ENCODE peak calls at places on chromosomes 6 and 20, in eight cellular contexts. G, Q, J, R, Y, W, M and L are unnamed samples.

GRCh38 chr20:17680128-17680835 is 1.8 kb downstream of the RRBP1 start:
- DNase-seq in G (peak; percentile 42), Q (peak; percentile 75), J (peak; percentile 63), R (peak; percentile 78), Y (no peak), W (no peak), M (peak; percentile 78), L (no peak)

GRCh38 chr6:116118608-116119007 is 7.3 kb downstream of the COL10A1 start:
- DNase-seq in G (no peak), Q (no peak), J (no peak), R (no peak), Y (no peak), W (no peak), M (no peak), L (no peak)

GRCh38 chr6:41892921-41893564 is 2.1 kb downstream of the USP49 start:
- DNase-seq in G (no peak), Q (no peak), J (no peak), R (no peak), Y (no peak), W (no peak), M (no peak), L (no peak)

GRCh38 chr6:35919085-35919826 is 1.6 kb downstream of the SRPK1 start:
- DNase-seq in G (no peak), Q (no peak), J (no peak), R (peak; percentile 32), Y (no peak), W (no peak), M (peak; percentile 19), L (no peak)

GRCh38 chr6:55023231-55023630 is 151.1 kb upstream of the HCRTR2 start:
- DNase-seq in G (no peak), Q (no peak), J (no peak), R (no peak), Y (no peak), W (no peak), M (no peak), L (no peak)

GRCh38 chr6:79070206-79070825 is 7.7 kb downstream of the PHIP start:
- DNase-seq in G (no peak), Q (no peak), J (no peak), R (peak; percentile 14), Y (no peak), W (no peak), M (no peak), L (no peak)

GRCh38 chr6:23013776-23014175 is 444.4 kb downstream of the HDGFL1 start:
- DNase-seq in G (no peak), Q (no peak), J (no peak), R (no peak), Y (no peak), W (no peak), M (no peak), L (no peak)

GRCh38 chr6:163390770-163391169 is 23.7 kb upstream of the QKI start:
- DNase-seq in G (no peak), Q (no peak), J (no peak), R (no peak), Y (no peak), W (no peak), M (no peak), L (no peak)

GRCh38 chr6:158959552-158959951 is 40.5 kb downstream of the RSPH3 start:
- DNase-seq in G (no peak), Q (no peak), J (no peak), R (no peak), Y (no peak), W (no peak), M (no peak), L (no peak)

GRCh38 chr6:158955265-158955664 is 44.7 kb downstream of the RSPH3 start:
- DNase-seq in G (no peak), Q (no peak), J (no peak), R (no peak), Y (no peak), W (no peak), M (no peak), L (no peak)

GRCh38 chr6:158962371-158962770 is 37.6 kb downstream of the RSPH3 start:
- DNase-seq in G (no peak), Q (no peak), J (no peak), R (no peak), Y (no peak), W (peak; percentile 29), M (no peak), L (no peak)

GRCh38 chr6:158960046-158960445 is 40.0 kb downstream of the RSPH3 start:
- DNase-seq in G (no peak), Q (no peak), J (no peak), R (no peak), Y (no peak), W (no peak), M (no peak), L (no peak)

DNA sequence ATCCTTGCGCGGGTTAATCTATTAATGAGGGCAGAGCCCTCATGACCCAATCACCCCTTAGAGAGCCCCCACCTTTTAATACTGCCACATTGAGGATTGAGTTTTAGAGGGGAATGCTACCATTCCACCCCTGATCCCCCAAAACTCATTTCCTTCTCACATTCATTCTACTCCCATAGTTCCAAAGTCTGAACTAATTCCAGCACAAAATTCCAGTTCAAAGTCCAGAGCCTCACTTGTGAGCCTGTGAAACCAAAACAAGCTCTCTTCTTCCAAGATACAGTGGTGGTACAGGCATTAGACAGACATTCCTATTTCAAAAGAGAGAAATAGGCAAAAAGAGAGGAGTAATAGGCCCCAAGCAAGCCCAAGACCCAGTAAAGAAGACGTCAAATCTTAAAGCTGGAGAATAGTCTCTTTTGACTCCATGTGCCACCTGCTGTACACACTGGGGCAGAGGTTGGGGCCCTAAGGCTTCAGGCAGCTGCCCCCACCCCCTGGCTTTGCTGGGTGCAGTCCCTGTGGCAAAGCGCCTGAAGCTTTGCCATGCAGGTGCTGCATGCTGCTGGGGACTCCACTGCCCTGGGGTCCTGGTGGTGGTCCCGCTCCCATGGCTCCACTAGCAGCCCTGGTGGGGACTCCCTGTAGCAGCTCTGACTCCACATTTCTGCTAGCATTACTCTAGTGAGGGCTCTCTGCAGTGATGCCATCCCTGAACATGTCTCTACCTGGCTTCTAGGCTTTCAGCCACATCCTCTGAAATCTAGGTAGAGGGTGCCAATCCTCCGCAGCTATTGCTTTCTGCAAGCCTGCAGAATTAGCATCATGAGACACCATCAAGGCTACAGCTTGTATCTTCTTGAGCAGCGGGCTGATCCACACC is 41.3 kb downstream of the RSPH3 start:
- DNase-seq in G (no peak), Q (no peak), J (no peak), R (no peak), Y (no peak), W (no peak), M (no peak), L (no peak)
- TF ChIP-seq CTCF in G (no peak), Q (no peak), J (no peak), R (no peak), Y (no peak), W (no peak), M (no peak), L (no peak)

GRCh38 chr6:138371452-138371711 is 6.3 kb upstream of the SMIM28 start:
- DNase-seq in G (no peak), Q (no peak), J (no peak), R (no peak), Y (no peak), W (no peak), M (no peak), L (no peak)

GRCh38 chr6:138374230-138374629 is 3.5 kb upstream of the SMIM28 start:
- DNase-seq in G (no peak), Q (no peak), J (no peak), R (no peak), Y (no peak), W (no peak), M (no peak), L (no peak)

GRCh38 chr6:138374815-138375214 is 2.9 kb upstream of the SMIM28 start:
- DNase-seq in G (no peak), Q (no peak), J (no peak), R (no peak), Y (no peak), W (no peak), M (no peak), L (no peak)

GRCh38 chr6:138371720-138372119 is 6.0 kb upstream of the SMIM28 start:
- DNase-seq in G (no peak), Q (no peak), J (no peak), R (peak; percentile 59), Y (no peak), W (no peak), M (peak; percentile 28), L (no peak)

GRCh38 chr6:138372711-138373463 is 4.8 kb upstream of the SMIM28 start:
- DNase-seq in G (no peak), Q (no peak), J (no peak), R (peak; percentile 52), Y (no peak), W (no peak), M (no peak), L (no peak)
- TF ChIP-seq CTCF in G (no peak), Q (no peak), J (no peak), R (no peak), Y (no peak), W (no peak), M (no peak), L (no peak)

GRCh38 chr20:63223826-63224207 is 7.9 kb upstream of the YTHDF1 start:
- DNase-seq in G (no peak), Q (no peak), J (no peak), R (no peak), Y (no peak), W (no peak), M (no peak), L (no peak)

GRCh38 chr20:63225082-63225454 is 9.1 kb upstream of the YTHDF1 start:
- DNase-seq in G (no peak), Q (no peak), J (no peak), R (no peak), Y (no peak), W (no peak), M (no peak), L (no peak)

GRCh38 chr20:63223121-63223825 is 7.3 kb upstream of the YTHDF1 start:
- DNase-seq in G (no peak), Q (no peak), J (no peak), R (peak; percentile 43), Y (no peak), W (no peak), M (peak; percentile 72), L (no peak)

GRCh38 chr20:63226020-63226943 is 9.4 kb upstream of the BIRC7 start:
- DNase-seq in G (no peak), Q (no peak), J (no peak), R (no peak), Y (no peak), W (no peak), M (no peak), L (no peak)

DNA sequence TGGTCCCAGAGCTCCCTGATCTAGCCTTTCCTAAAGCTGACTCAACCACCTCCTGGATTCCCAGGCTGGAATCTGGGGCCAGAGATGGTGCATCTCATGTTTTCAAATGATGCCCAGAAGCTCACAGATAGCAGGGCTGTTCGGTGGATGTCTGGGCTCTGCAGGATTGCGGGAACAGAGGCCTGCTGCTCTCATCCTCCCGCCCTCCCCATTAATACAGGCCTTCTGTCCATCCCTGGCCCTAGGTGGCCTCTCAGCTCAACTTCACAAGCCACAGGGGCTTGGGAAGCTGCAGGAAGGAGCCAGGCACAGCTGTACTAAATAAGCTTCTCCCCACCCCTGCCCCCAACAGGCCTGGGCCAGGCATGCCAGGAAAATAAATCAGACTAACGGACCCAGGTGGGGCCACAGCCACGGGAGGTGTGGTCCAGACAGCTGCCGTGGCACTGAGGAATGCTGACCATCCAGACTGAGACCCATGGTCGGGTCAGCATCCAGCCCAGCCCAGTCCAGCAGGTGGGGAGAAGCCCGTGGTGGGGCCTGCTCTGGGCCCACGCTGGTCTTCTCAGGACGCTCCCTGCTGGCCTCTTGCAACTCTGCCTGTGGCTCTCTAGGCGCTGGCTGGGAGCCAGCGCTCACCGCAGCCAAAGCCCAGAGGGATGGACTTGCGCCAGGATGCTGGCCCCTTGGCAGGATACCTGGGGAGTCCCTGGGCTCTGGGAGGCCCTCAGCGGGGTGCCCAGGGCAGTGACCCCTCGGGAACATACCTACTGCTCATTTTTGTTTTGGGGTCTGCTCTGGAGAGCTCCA is 8.5 kb upstream of the YTHDF1 start:
- DNase-seq in G (peak; percentile 45), Q (no peak), J (peak; percentile 29), R (peak; percentile 77), Y (no peak), W (no peak), M (peak; percentile 66), L (no peak)
- TF ChIP-seq CTCF in G (no peak), Q (no peak), J (no peak), R (peak; percentile 52), Y (no peak), W (peak; percentile 36), M (peak; percentile 13), L (no peak)

GRCh38 chr6:137975058-137975940 is 108.2 kb downstream of the TNFAIP3 start:
- DNase-seq in G (no peak), Q (no peak), J (no peak), R (peak; percentile 56), Y (no peak), W (no peak), M (peak; percentile 18), L (no peak)
- TF ChIP-seq CTCF in G (no peak), Q (peak; percentile 3), J (peak; percentile 11), R (peak; percentile 34), Y (no peak), W (peak; percentile 38), M (peak; percentile 56), L (no peak)